ENCODE peak calls at places on chromosomes 12 and 14, in four cellular contexts. N is suprapubic skin, I is foreskin fibroblast, Z is OCI-LY7. X is an unnamed sample.

GRCh38 chr14:68935761-68936209 is 43.3 kb downstream of the ACTN1 start:
- DNase-seq in I (no peak), N (no peak), Z (no peak), X (no peak)

GRCh38 chr12:107480836-107481608 is 204.6 kb upstream of the PWP1 start:
- DNase-seq in Z (no peak), I (no peak), N (no peak), X (no peak)

GRCh38 chr12:123741937-123742572 is 20.0 kb upstream of the DNAH10 start:
- DNase-seq in N (no peak), Z (no peak), I (no peak), X (no peak)

GRCh38 chr12:30862486-30862885 is 64.1 kb upstream of the TSPAN11 start:
- DNase-seq in Z (no peak), N (no peak), I (no peak), X (no peak)

GRCh38 chr12:5155866-5156265 is 112.2 kb downstream of the KCNA5 start:
- DNase-seq in Z (no peak), I (no peak), N (no peak), X (no peak)

GRCh38 chr12:67943295-67943892 is 45.9 kb upstream of the IFNG-AS1 start:
- DNase-seq in N (no peak), Z (peak; percentile 83), I (peak; percentile 62), X (peak; percentile 48)

GRCh38 chr14:97697772-97698171 is 900.6 kb downstream of the VRK1 start:
- DNase-seq in I (no peak), N (no peak), Z (no peak), X (no peak)

GRCh38 chr14:84927096-84927910 is 602.6 kb upstream of the FLRT2 start:
- DNase-seq in I (no peak), Z (no peak), N (no peak), X (no peak)

GRCh38 chr14:94630396-94630795 is 18.2 kb downstream of the SERPINA3 start:
- DNase-seq in Z (no peak), I (no peak), N (no peak), X (no peak)
- H3K4me3 ChIP-seq in Z (no peak overlapping the region), I (no peak overlapping the region), N (no peak overlapping the region), X (no peak overlapping the region)

GRCh38 chr12:78636253-78636855 is 228.2 kb upstream of the SYT1 start:
- DNase-seq in N (no peak), I (peak; percentile 11), Z (no peak), X (no peak)

GRCh38 chr12:78645956-78646355 is 218.6 kb upstream of the SYT1 start:
- DNase-seq in I (peak; percentile 21), Z (no peak), N (no peak), X (no peak)

GRCh38 chr12:78641837-78642423 is 222.6 kb upstream of the SYT1 start:
- DNase-seq in I (no peak), Z (no peak), N (no peak), X (no peak)
- TF ChIP-seq CTCF in I (peak; percentile 4), Z (no peak), N (no peak), X (no peak)

DNA sequence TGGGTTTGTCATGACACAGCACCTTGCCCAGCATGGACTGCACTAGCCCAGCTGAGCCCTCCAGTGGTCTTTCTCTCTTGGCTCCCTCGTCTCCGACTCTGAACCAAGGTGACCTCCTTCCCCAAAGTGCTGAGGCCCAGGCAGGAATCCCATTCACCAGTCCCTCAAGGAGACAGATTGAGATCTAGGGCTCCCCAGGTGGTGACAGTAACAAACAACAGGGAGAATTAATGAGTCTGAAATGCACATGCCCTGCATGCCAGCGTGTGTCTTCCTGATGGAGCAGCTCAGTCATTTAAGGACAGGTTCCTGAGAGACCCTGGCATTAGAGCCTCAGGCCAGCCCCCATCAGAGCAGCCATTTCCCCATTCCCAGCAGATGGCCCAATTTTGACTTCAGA is 51.4 kb upstream of the OAS1 start:
- DNase-seq in I (no peak), N (no peak), Z (peak; percentile 15), X (no peak)
- H3K4me3 ChIP-seq in I (no peak overlapping the region), N (no peak overlapping the region), Z (no peak overlapping the region), X (no peak overlapping the region)

DNA sequence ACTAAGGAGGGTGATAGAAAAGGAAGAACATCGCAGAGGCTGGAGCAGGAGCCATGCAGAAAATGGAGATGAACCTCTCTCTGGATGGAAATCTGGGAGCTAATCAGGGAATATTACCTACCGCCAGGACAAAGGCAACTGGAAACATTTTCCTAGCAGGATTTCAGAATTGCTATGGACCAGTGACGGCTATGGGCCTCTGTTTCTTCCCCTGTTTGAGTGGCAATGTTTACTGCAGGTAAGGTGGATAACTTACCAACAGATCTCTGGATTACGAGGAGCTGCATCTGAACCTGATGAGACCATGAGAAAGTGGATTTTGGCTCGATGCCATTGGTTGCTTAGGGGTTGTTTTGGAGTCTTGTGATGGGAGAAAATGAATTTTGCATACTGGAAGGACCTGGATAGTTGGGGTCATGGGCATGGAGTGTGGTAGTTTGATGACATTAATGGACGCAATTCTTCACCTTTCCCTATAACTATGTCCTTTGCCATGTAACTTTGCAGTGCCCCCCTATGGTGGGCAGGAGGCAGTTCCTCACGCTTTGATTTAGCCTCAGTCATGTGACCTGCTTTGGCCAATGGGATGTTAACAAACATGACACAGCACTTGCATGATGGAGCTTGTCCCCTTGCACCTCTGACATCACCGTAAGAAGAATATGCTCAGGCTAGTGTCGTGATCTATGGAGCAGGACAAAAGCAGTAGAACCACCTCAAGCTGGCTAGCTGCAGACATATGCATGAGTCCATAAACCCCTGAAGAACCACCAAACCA is 51.1 kb downstream of the CALM1 start:
- DNase-seq in I (no peak), Z (peak; percentile 24), N (no peak), X (no peak)
- TF ChIP-seq CTCF in I (no peak), Z (peak; percentile 38), N (no peak), X (no peak)

GRCh38 chr12:21602774-21603173 is 1.9 kb downstream of the GYS2 start:
- DNase-seq in Z (no peak), N (no peak), I (no peak), X (no peak)
- H3K4me3 ChIP-seq in Z (no peak overlapping the region), N (no peak overlapping the region), I (no peak overlapping the region), X (no peak overlapping the region)